ENCODE peak calls at places on chromosome 10, in four cellular contexts. I is NT2/D1, J is germinal center, N is AG04449. Y is an unnamed sample.

GRCh38 chr10:48658889-48659269 is 25.8 kb upstream of the WDFY4 start:
- DNase-seq in J (no peak), I (no peak), N (no peak), Y (no peak)

GRCh38 chr10:62618576-62619408 is 185.7 kb upstream of the ADO start:
- DNase-seq in N (peak), J (peak), I (no peak), Y (peak)

GRCh38 chr10:101889256-101890210 is 45.9 kb upstream of the KCNIP2 start:
- DNase-seq in N (peak), I (peak), J (peak), Y (peak)

GRCh38 chr10:13352519-13352918 is 4.4 kb upstream of the SEPHS1 start:
- DNase-seq in J (no peak), N (no peak), I (no peak), Y (no peak)

GRCh38 chr10:112092529-112092928 is 91.0 kb downstream of the GPAM start:
- DNase-seq in I (no peak), J (no peak), N (no peak), Y (no peak)

GRCh38 chr10:86073199-86073977 is 293.2 kb downstream of the GRID1 start:
- DNase-seq in J (no peak), I (no peak), N (no peak), Y (no peak)

GRCh38 chr10:43852141-43852540 is 203.5 kb upstream of the ZNF32 start:
- DNase-seq in J (no peak), N (no peak), I (no peak), Y (no peak)

GRCh38 chr10:6225263-6225814 is 22.6 kb downstream of the PFKFB3 start:
- DNase-seq in J (no peak), I (no peak), N (no peak), Y (no peak)

GRCh38 chr10:132347211-132347930 is 15.4 kb downstream of the LRRC27 start:
- DNase-seq in J (no peak), I (no peak), N (no peak), Y (no peak)

GRCh38 chr10:35561670-35562069 is 43.5 kb upstream of the GJD4 start:
- DNase-seq in I (no peak), J (no peak), N (no peak), Y (no peak)

GRCh38 chr10:8279598-8279997 is 225.1 kb downstream of the GATA3 start:
- DNase-seq in N (no peak), J (no peak), I (no peak), Y (no peak)

GRCh38 chr10:121087129-121087528 is 236.0 kb downstream of the WDR11 start:
- DNase-seq in I (no peak), N (no peak), J (no peak), Y (peak)

GRCh38 chr10:110404825-110405224 is 92.9 kb upstream of the DUSP5 start:
- DNase-seq in I (no peak), J (no peak), N (no peak), Y (no peak)

GRCh38 chr10:3887885-3888476 is 103.0 kb upstream of the KLF6 start:
- DNase-seq in I (peak), N (peak), J (no peak), Y (no peak)

GRCh38 chr10:3046941-3047621 is 20.3 kb upstream of the PFKP start:
- DNase-seq in N (no peak), J (no peak), I (no peak), Y (no peak)

GRCh38 chr10:11046766-11047165 is 29.1 kb downstream of the CELF2 start:
- DNase-seq in J (no peak), N (no peak), I (no peak), Y (no peak)

GRCh38 chr10:5958077-5958476 is 19.3 kb downstream of the IL15RA start:
- DNase-seq in I (no peak), J (no peak), N (peak), Y (no peak)

GRCh38 chr10:60170250-60170649 is 219.4 kb downstream of the ANK3 start:
- DNase-seq in J (no peak), I (no peak), N (no peak), Y (no peak)

GRCh38 chr10:132592790-132593788 is 55.5 kb downstream of the INPP5A start:
- DNase-seq in J (peak), I (no peak), N (no peak), Y (no peak)

GRCh38 chr10:7906128-7906527 is 87.8 kb downstream of the TAF3 start:
- DNase-seq in I (no peak), N (no peak), J (no peak), Y (no peak)

GRCh38 chr10:14378387-14378960 is 47.8 kb upstream of the FRMD4A start:
- DNase-seq in I (no peak), J (no peak), N (no peak), Y (peak)

GRCh38 chr10:128178319-128178937 is 52.2 kb upstream of the MKI67 start:
- DNase-seq in J (peak), I (peak), N (no peak), Y (peak)

GRCh38 chr10:78507761-78508160 is 474.1 kb downstream of the RPS24 start:
- DNase-seq in J (no peak), I (no peak), N (no peak), Y (no peak)

GRCh38 chr10:46540412-46541016 is 15.9 kb downstream of the GPRIN2 start:
- DNase-seq in I (no peak), J (no peak), N (no peak), Y (no peak)

GRCh38 chr10:61749271-61749670 is 86.5 kb downstream of the CABCOCO1 start:
- DNase-seq in I (no peak), N (no peak), J (no peak), Y (no peak)

GRCh38 chr10:117007080-117007479 is 2.1 kb upstream of the SHTN1 start:
- DNase-seq in N (peak), J (no peak), I (no peak), Y (peak)

GRCh38 chr10:119166564-119166963 is 1.1 kb upstream of the SFXN4 start:
- DNase-seq in J (no peak), N (no peak), I (no peak), Y (no peak)